ENCODE peak calls at places on chromosomes 16 and 17, in nine cellular contexts. G is choroid plexus epithelial cell, V is heart right ventricle, B is mesothelial cell of epicardium, Z is bronchial epithelial cell, R is psoas muscle, F is mucosa of descending colon, L is HFFc6, M is fibroblast of lung. W is an unnamed sample.

GRCh38 chr16:48053346-48053745 is 102.4 kb downstream of the ABCC12 start:
- DNase-seq in G (peak; percentile 89), V (peak; percentile 21), B (no peak), Z (peak; percentile 8), R (no peak), F (no peak), L (peak; percentile 67), M (peak; percentile 56), W (peak; percentile 47)

GRCh38 chr17:83099570-83100181 is 20.3 kb downstream of the METRNL start:
- DNase-seq in G (peak; percentile 37), V (no peak), B (no peak), Z (no peak), R (peak; percentile 67), F (peak; percentile 67), L (peak; percentile 27), M (peak; percentile 20), W (no peak)

GRCh38 chr16:89363621-89364393 is 126.6 kb downstream of the ANKRD11 start:
- DNase-seq in G (peak; percentile 91), V (no peak), B (no peak), Z (peak; percentile 82), R (no peak), F (no peak), L (peak; percentile 64), M (peak; percentile 79), W (no peak)

GRCh38 chr17:59149051-59149450 is 5.9 kb downstream of the SKA2 start:
- DNase-seq in G (no peak), V (no peak), B (no peak), Z (peak; percentile 72), R (no peak), F (no peak), L (peak; percentile 57), M (peak; percentile 50), W (no peak)

GRCh38 chr17:29078183-29079045 is 35.5 kb downstream of the PIPOX start:
- DNase-seq in G (peak; percentile 5), V (no peak), B (no peak), Z (peak; percentile 21), R (no peak), F (no peak), L (no peak), M (no peak), W (no peak)

GRCh38 chr17:9684955-9685621 is 39.8 kb downstream of the USP43 start:
- DNase-seq in G (peak; percentile 23), V (no peak), B (no peak), Z (peak; percentile 91), R (no peak), F (no peak), L (no peak), M (no peak), W (no peak)

GRCh38 chr16:19601083-19601976 is 45.8 kb downstream of the VPS35L start:
- DNase-seq in G (peak; percentile 70), V (no peak), B (no peak), Z (peak; percentile 32), R (no peak), F (no peak), L (peak; percentile 7), M (peak; percentile 59), W (peak; percentile 50)

GRCh38 chr16:11129378-11129781 is 126.6 kb downstream of the SOCS1 start:
- DNase-seq in G (no peak), V (no peak), B (no peak), Z (no peak), R (no peak), F (no peak), L (no peak), M (no peak), W (no peak)

GRCh38 chr17:41420134-41420533 is 4.3 kb downstream of the KRT37 start:
- DNase-seq in G (no peak), V (no peak), B (no peak), Z (peak; percentile 92), R (no peak), F (no peak), L (no peak), M (no peak), W (no peak)

GRCh38 chr16:3578610-3579551 is 1.7 kb upstream of the NLRC3 start:
- DNase-seq in G (no peak), V (no peak), B (no peak), Z (no peak), R (no peak), F (peak; percentile 64), L (no peak), M (no peak), W (no peak)

GRCh38 chr16:51450913-51451312 is 299.8 kb upstream of the SALL1 start:
- DNase-seq in G (no peak), V (no peak), B (no peak), Z (no peak), R (no peak), F (no peak), L (no peak), M (no peak), W (no peak)

GRCh38 chr17:70187383-70187782 is 18.1 kb downstream of the KCNJ2 start:
- DNase-seq in G (peak; percentile 50), V (no peak), B (no peak), Z (peak; percentile 85), R (no peak), F (no peak), L (no peak), M (peak; percentile 34), W (no peak)

GRCh38 chr16:86318119-86318518 is 192.2 kb upstream of the FOXF1 start:
- DNase-seq in G (no peak), V (no peak), B (no peak), Z (no peak), R (no peak), F (no peak), L (no peak), M (no peak), W (no peak)

GRCh38 chr16:86317617-86318021 is 192.7 kb upstream of the FOXF1 start:
- DNase-seq in G (no peak), V (no peak), B (no peak), Z (no peak), R (no peak), F (no peak), L (no peak), M (no peak), W (no peak)

GRCh38 chr16:86321491-86321890 is 188.8 kb upstream of the FOXF1 start:
- DNase-seq in G (no peak), V (no peak), B (no peak), Z (no peak), R (no peak), F (no peak), L (no peak), M (no peak), W (no peak)

GRCh38 chr16:86322283-86322682 is 188.0 kb upstream of the FOXF1 start:
- DNase-seq in G (no peak), V (no peak), B (no peak), Z (no peak), R (no peak), F (no peak), L (no peak), M (no peak), W (no peak)

GRCh38 chr16:86319871-86320270 is 190.5 kb upstream of the FOXF1 start:
- DNase-seq in G (peak; percentile 34), V (no peak), B (no peak), Z (no peak), R (no peak), F (no peak), L (no peak), M (peak; percentile 61), W (no peak)
- TF ChIP-seq CTCF in G (no peak), V (no peak), B (no peak), Z (no peak), R (no peak), F (no peak), L (no peak), M (no peak), W (no peak)

GRCh38 chr16:687499-687898 is 2.7 kb downstream of the WDR24 start:
- DNase-seq in G (no peak), V (no peak), B (no peak), Z (no peak), R (no peak), F (no peak), L (no peak), M (no peak), W (no peak)

GRCh38 chr16:684067-684794 is at the start of gene JMJD8:
- DNase-seq in G (peak; percentile 97), V (peak; percentile 99), B (peak; percentile 91), Z (peak; percentile 87), R (peak; percentile 99), F (peak; percentile 99), L (peak; percentile 44), M (peak; percentile 94), W (peak; percentile 91)

GRCh38 chr16:684961-685696 is 995 bp upstream of the JMJD8 start:
- DNase-seq in G (no peak), V (no peak), B (no peak), Z (no peak), R (peak; percentile 45), F (peak; percentile 62), L (no peak), M (no peak), W (no peak)

GRCh38 chr16:686459-687260 is 2.5 kb upstream of the JMJD8 start:
- DNase-seq in G (no peak), V (no peak), B (no peak), Z (no peak), R (no peak), F (no peak), L (no peak), M (no peak), W (no peak)

GRCh38 chr16:685967-686366 is 1.8 kb upstream of the JMJD8 start:
- DNase-seq in G (peak; percentile 42), V (no peak), B (no peak), Z (peak; percentile 16), R (peak; percentile 55), F (peak; percentile 78), L (peak; percentile 37), M (peak; percentile 30), W (peak; percentile 50)
- TF ChIP-seq CTCF in G (peak; percentile 54), V (no peak), B (peak; percentile 27), Z (peak; percentile 66), R (no peak), F (peak; percentile 23), L (peak; percentile 72), M (peak; percentile 49), W (peak; percentile 50)

DNA sequence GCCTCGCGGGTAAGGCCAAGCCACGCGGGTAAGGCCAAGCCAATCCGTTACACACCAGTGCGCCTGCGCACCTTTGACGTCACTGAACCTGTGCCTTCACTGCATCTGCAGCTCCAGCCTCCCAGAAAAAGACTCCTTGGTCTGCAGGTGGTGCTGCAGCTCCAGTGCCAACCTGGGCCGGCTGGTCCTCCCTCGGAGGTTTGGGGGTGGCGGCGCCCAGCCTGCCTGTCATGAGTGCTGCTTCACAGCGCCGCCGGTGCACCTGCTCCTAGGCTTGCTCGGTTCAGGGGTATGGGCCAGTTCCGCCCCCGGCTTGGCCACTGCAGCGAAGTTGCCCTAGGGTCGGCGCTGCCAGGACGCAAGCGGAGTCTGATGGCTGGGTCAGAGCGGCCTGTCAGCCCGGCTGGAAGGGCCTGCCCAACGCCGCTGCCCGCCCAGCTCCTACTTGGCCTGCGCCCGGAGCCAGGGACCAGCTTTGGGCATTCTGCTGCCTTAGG is 146.6 kb downstream of the USP22 start:
- DNase-seq in G (peak; percentile 27), V (peak; percentile 49), B (no peak), Z (no peak), R (no peak), F (peak; percentile 39), L (no peak), M (no peak), W (no peak)
- TF ChIP-seq CTCF in G (peak; percentile 34), V (peak; percentile 16), B (no peak), Z (peak; percentile 20), R (no peak), F (no peak), L (no peak), M (no peak), W (no peak)

GRCh38 chr16:27452569-27453475 is 50.8 kb downstream of the IL21R start:
- DNase-seq in G (peak; percentile 21), V (no peak), B (no peak), Z (no peak), R (no peak), F (no peak), L (no peak), M (no peak), W (no peak)
- TF ChIP-seq CTCF in G (no peak), V (no peak), B (no peak), Z (no peak), R (no peak), F (no peak), L (no peak), M (no peak), W (no peak)